ENCODE peak calls at places on chromosomes 5 and 9, in four cellular contexts. L, Q, O and B are unnamed samples.

GRCh38 chr5:2653991-2654390 is 97.5 kb downstream of the IRX2 start:
- DNase-seq in L (no peak), Q (no peak), O (no peak), B (no peak)

GRCh38 chr5:58393716-58394115 is 66.2 kb downstream of the PLK2 start:
- DNase-seq in Q (no peak), O (no peak), L (no peak), B (no peak)

GRCh38 chr5:174549254-174549653 is 175.1 kb upstream of the MSX2 start:
- DNase-seq in Q (no peak), L (no peak), O (no peak), B (no peak)

GRCh38 chr9:89243296-89244061 is 64.9 kb upstream of the SHC3 start:
- DNase-seq in O (no peak), Q (no peak), L (no peak), B (no peak)

GRCh38 chr5:65364907-65365306 is 116.8 kb downstream of the ADAMTS6 start:
- DNase-seq in Q (no peak), O (no peak), L (peak; percentile 4), B (no peak)

GRCh38 chr9:117936185-117936758 is 232.1 kb downstream of the TLR4 start:
- DNase-seq in L (no peak), O (no peak), Q (no peak), B (no peak)

GRCh38 chr5:134245101-134245604 is 19.3 kb upstream of the PPP2CA start:
- DNase-seq in O (no peak), Q (no peak), L (peak; percentile 93), B (no peak)

GRCh38 chr5:17425385-17426070 is 72.5 kb upstream of the TAF11L2 start:
- DNase-seq in Q (no peak), L (no peak), O (no peak), B (no peak)

GRCh38 chr5:128644863-128645262 is 106.8 kb upstream of the FBN2 start:
- DNase-seq in O (no peak), Q (no peak), L (peak; percentile 36), B (no peak)

GRCh38 chr5:36378551-36378950 is 76.8 kb upstream of the RANBP3L start:
- DNase-seq in L (no peak), Q (no peak), O (no peak), B (no peak)

GRCh38 chr9:134778156-134778555 is 102.5 kb upstream of the FCN2 start:
- DNase-seq in L (no peak), O (no peak), Q (no peak), B (no peak)

GRCh38 chr5:22470408-22470807 is 382.7 kb downstream of the CDH12 start:
- DNase-seq in O (no peak), L (no peak), Q (no peak), B (no peak)

GRCh38 chr9:5900622-5901021 is 9.9 kb downstream of the MLANA start:
- DNase-seq in Q (no peak), L (no peak), O (no peak), B (no peak)

GRCh38 chr9:109194157-109194556 is 27.1 kb upstream of the FRRS1L start:
- DNase-seq in L (no peak), Q (no peak), O (no peak), B (no peak)

GRCh38 chr5:181271081-181271480 is 10.1 kb upstream of the TRIM52 start:
- DNase-seq in O (no peak), L (no peak), Q (no peak), B (no peak)

GRCh38 chr5:128100860-128101557 is 17.4 kb downstream of the SLC12A2 start:
- DNase-seq in Q (no peak), L (no peak), O (no peak), B (no peak)

GRCh38 chr5:59999056-59999455 is 105.5 kb upstream of the PDE4D start:
- DNase-seq in Q (no peak), O (no peak), L (no peak), B (no peak)

GRCh38 chr5:154611341-154611767 is 133.3 kb upstream of the HAND1 start:
- DNase-seq in L (no peak), Q (no peak), O (no peak), B (no peak)

GRCh38 chr9:93709600-93710369 is 133.4 kb downstream of the PHF2 start:
- DNase-seq in Q (peak; percentile 14), L (no peak), O (no peak), B (no peak)

GRCh38 chr9:23741304-23741800 is 84.7 kb downstream of the ELAVL2 start:
- DNase-seq in O (no peak), Q (no peak), L (no peak), B (no peak)

GRCh38 chr5:106454651-106455415 is 1215.9 kb downstream of the EFNA5 start:
- DNase-seq in Q (no peak), L (peak; percentile 89), O (peak; percentile 59), B (no peak)

GRCh38 chr9:133788819-133789733 is 50.9 kb upstream of the SARDH start:
- DNase-seq in O (no peak), Q (no peak), L (no peak), B (no peak)

GRCh38 chr5:75460947-75461346 is 50.5 kb downstream of the CERT1 start:
- DNase-seq in O (no peak), L (no peak), Q (no peak), B (no peak)

GRCh38 chr9:79975471-79976316 is 403.9 kb downstream of the TLE4 start:
- DNase-seq in Q (no peak), O (no peak), L (no peak), B (no peak)

GRCh38 chr9:70389642-70390266 is 24.7 kb downstream of the KLF9 start:
- DNase-seq in Q (no peak), L (peak; percentile 12), O (no peak), B (no peak)

GRCh38 chr5:166595274-166595951 is 1696.0 kb upstream of the WWC1 start:
- DNase-seq in Q (no peak), L (no peak), O (no peak), B (no peak)

GRCh38 chr5:166594552-166594951 is 1696.9 kb upstream of the WWC1 start:
- DNase-seq in O (no peak), Q (no peak), L (peak; percentile 47), B (no peak)

GRCh38 chr5:166596043-166596442 is 1695.4 kb upstream of the WWC1 start:
- DNase-seq in L (no peak), Q (no peak), O (no peak), B (no peak)
- H3K9me3 ChIP-seq in L (no peaks in the 10 kb centered on the region), Q (no peaks in the 10 kb centered on the region), O (peaks cover 22% of the 10 kb centered on the region), B (no peaks in the 10 kb centered on the region)

GRCh38 chr9:86434039-86434726 is 80.0 kb upstream of the TUT7 start:
- DNase-seq in O (peak; percentile 34), L (peak; percentile 56), Q (no peak), B (peak; percentile 9)
- H3K4me3 ChIP-seq in O (no peak overlapping the region), L (no peak overlapping the region), Q (no peak overlapping the region), B (no peak overlapping the region)

GRCh38 chr5:150895431-150896428 is 9.1 kb downstream of the ZNF300 start:
- DNase-seq in O (no peak), Q (no peak), L (no peak), B (no peak)
- H3K9me3 ChIP-seq in O (peaks cover 20% of the 10 kb centered on the region), Q (peaks cover 24% of the 10 kb centered on the region), L (peaks cover 93% of the 10 kb centered on the region), B (peaks cover 15% of the 10 kb centered on the region)

DNA sequence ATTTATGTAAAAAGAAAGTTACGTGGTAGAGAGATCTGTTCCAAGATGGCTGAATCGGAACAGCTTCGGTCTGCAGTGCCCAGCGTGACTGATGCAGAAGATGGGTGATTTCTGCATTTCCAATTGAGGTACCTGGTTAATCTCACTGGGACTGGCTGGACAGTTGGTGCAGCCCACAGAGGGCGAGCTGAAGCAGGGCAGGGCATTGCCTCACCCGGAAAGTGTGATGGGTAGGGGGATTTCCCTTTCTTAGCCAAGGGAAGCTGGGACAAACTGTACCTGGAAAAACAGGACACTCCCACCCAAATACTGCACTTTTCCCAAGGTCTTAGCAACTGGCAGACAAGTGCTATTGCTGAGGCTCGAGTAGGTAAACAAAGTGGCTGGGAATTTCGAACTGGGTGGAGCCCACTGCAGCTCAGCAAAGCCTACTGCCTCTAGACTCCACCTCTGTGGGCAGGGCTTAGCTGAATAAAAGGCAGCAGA is 13.1 kb upstream of the HSD17B4 start:
- DNase-seq in O (no peak), Q (no peak), L (no peak), B (no peak)
- H3K4me3 ChIP-seq in O (no peak overlapping the region), Q (no peak overlapping the region), L (no peak overlapping the region), B (peak overlapping the region; percentile 53)

GRCh38 chr5:78568676-78569075 is 79.9 kb downstream of the LHFPL2 start:
- DNase-seq in Q (no peak), L (no peak), O (no peak), B (no peak)
- H3K9me3 ChIP-seq in Q (no peaks in the 10 kb centered on the region), L (no peaks in the 10 kb centered on the region), O (no peaks in the 10 kb centered on the region), B (no peaks in the 10 kb centered on the region)

GRCh38 chr5:3786165-3786564 is 190.5 kb downstream of the IRX1 start:
- DNase-seq in L (no peak), O (no peak), Q (no peak), B (no peak)

GRCh38 chr5:3789519-3790193 is 194.0 kb downstream of the IRX1 start:
- DNase-seq in O (no peak), Q (no peak), L (no peak), B (no peak)

GRCh38 chr5:3784854-3785253 is 189.2 kb downstream of the IRX1 start:
- DNase-seq in L (no peak), Q (no peak), O (no peak), B (no peak)

GRCh38 chr5:3793162-3793561 is 197.5 kb downstream of the IRX1 start:
- DNase-seq in O (no peak), Q (no peak), L (no peak), B (no peak)

DNA sequence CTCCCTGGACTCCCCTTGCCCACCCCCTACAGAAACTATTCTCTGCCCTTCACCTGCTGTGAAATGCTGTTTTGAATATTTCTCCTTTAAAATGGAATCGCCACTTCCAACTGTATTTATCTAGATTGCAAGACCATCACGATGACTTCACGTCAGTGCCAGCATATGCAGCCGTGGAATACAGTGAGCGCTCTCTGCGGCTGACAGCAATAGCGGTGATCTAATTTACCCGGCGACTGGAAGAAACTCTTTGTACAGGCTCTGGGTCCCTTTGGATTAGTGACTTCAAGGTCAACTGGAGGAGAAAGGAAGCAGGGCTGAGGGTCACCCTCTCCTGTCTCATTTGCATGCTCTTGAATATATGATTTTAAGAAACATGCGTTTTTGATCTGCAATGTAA is 192.0 kb downstream of the IRX1 start:
- DNase-seq in L (no peak), Q (no peak), O (no peak), B (no peak)
- H3K4me3 ChIP-seq in L (no peak overlapping the region), Q (no peak overlapping the region), O (no peak overlapping the region), B (no peak overlapping the region)

GRCh38 chr5:104184264-104184663 is 621.7 kb upstream of the NUDT12 start:
- DNase-seq in L (peak; percentile 67), O (no peak), Q (no peak), B (no peak)
- H3K9me3 ChIP-seq in L (peaks cover 3% of the 10 kb centered on the region), O (peaks cover 14% of the 10 kb centered on the region), Q (no peaks in the 10 kb centered on the region), B (no peaks in the 10 kb centered on the region)

GRCh38 chr5:149731332-149731616 is 1.2 kb downstream of the PPARGC1B start:
- DNase-seq in L (no peak), Q (no peak), O (no peak), B (peak; percentile 28)

GRCh38 chr5:149731617-149732400 is 1.7 kb downstream of the PPARGC1B start:
- DNase-seq in Q (peak; percentile 81), O (peak; percentile 64), L (peak; percentile 93), B (peak; percentile 68)

GRCh38 chr5:149733129-149733900 is 3.2 kb downstream of the PPARGC1B start:
- DNase-seq in Q (no peak), O (no peak), L (no peak), B (no peak)

GRCh38 chr5:149730620-149731331 is 666 bp downstream of the PPARGC1B start:
- DNase-seq in L (peak; percentile 47), O (no peak), Q (peak; percentile 77), B (peak; percentile 65)

GRCh38 chr5:149732500-149733128 is 2.5 kb downstream of the PPARGC1B start:
- DNase-seq in O (no peak), Q (no peak), L (peak; percentile 56), B (no peak)
- H3K4me3 ChIP-seq in O (peak overlapping the region; percentile 78), Q (peak overlapping the region; percentile 81), L (peak overlapping the region; percentile 82), B (no peak overlapping the region)

GRCh38 chr5:141236516-141237313 is 8.5 kb upstream of the PCDHB15 start:
- DNase-seq in Q (no peak), L (no peak), O (no peak), B (no peak)
- H3K9me3 ChIP-seq in Q (peaks cover 4% of the 10 kb centered on the region), L (peaks cover 4% of the 10 kb centered on the region), O (peaks cover 6% of the 10 kb centered on the region), B (no peaks in the 10 kb centered on the region)